ENCODE peak calls at places on chromosomes 12 and 14, in four cellular contexts. C, F, I and V are unnamed samples.
A peak's percentile ranks its signal among the peaks of the same experiment; 100 is the strongest.

GRCh38 chr14:99728231-99728920 is 44.3 kb downstream of the CYP46A1 start:
- DNase-seq in F (no peak), I (no peak), C (no peak), V (no peak)

GRCh38 chr12:66240106-66240820 is 51.2 kb downstream of the IRAK3 start:
- DNase-seq in C (no peak), I (no peak), F (no peak), V (no peak)

GRCh38 chr14:53368714-53369191 is 215.6 kb upstream of the DDHD1 start:
- DNase-seq in F (peak; percentile 82), C (no peak), I (no peak), V (no peak)

GRCh38 chr12:115451785-115452736 is 768.1 kb upstream of the TBX3 start:
- DNase-seq in C (peak; percentile 84), F (no peak), I (no peak), V (peak; percentile 62)

GRCh38 chr14:90851327-90852036 is 35.3 kb upstream of the TTC7B start:
- DNase-seq in F (no peak), I (no peak), C (no peak), V (no peak)

GRCh38 chr14:30223385-30223785 is 295.7 kb upstream of the PRKD1 start:
- DNase-seq in F (peak; percentile 96), C (peak; percentile 98), I (no peak), V (peak; percentile 90)

GRCh38 chr14:90458536-90458935 is 61.7 kb downstream of the CALM1 start:
- DNase-seq in I (no peak), F (no peak), C (peak; percentile 97), V (no peak)

GRCh38 chr14:92728781-92729364 is 19.6 kb downstream of the LGMN start:
- DNase-seq in C (peak; percentile 68), F (peak; percentile 71), I (no peak), V (peak; percentile 19)

GRCh38 chr12:44015333-44015941 is 179.6 kb downstream of the TMEM117 start:
- DNase-seq in C (peak; percentile 86), F (peak; percentile 71), I (peak; percentile 16), V (peak; percentile 30)

GRCh38 chr12:56479625-56480024 is 8.3 kb downstream of the GLS2 start:
- DNase-seq in F (no peak), I (no peak), C (no peak), V (no peak)

GRCh38 chr14:102749833-102750775 is 27.1 kb upstream of the TRAF3 start:
- DNase-seq in C (peak; percentile 95), F (no peak), I (no peak), V (peak; percentile 82)

GRCh38 chr12:9378430-9378835 is 170.2 kb upstream of the PZP start:
- DNase-seq in C (peak; percentile 68), I (peak; percentile 16), F (no peak), V (peak; percentile 69)

GRCh38 chr12:116483959-116484699 is 75.1 kb upstream of the MAP1LC3B2 start:
- DNase-seq in I (no peak), C (no peak), F (no peak), V (no peak)

GRCh38 chr12:76055393-76055792 is 23.8 kb upstream of the PHLDA1 start:
- DNase-seq in C (no peak), I (no peak), F (no peak), V (no peak)

GRCh38 chr14:23385840-23386657 is 9.2 kb downstream of the CMTM5 start:
- DNase-seq in C (no peak), I (no peak), F (no peak), V (peak; percentile 12)

GRCh38 chr14:51424569-51425251 is 184.7 kb downstream of the TMX1 start:
- DNase-seq in I (no peak), C (no peak), F (peak; percentile 89), V (no peak)

GRCh38 chr12:62332598-62332997 is 72.4 kb downstream of the USP15 start:
- DNase-seq in F (peak; percentile 56), C (no peak), I (no peak), V (no peak)

GRCh38 chr12:65787056-65787855 is 37.0 kb upstream of the HMGA2 start:
- DNase-seq in F (no peak), C (no peak), I (no peak), V (no peak)

GRCh38 chr12:67222302-67222701 is 46.9 kb upstream of the CAND1 start:
- DNase-seq in C (peak; percentile 78), I (peak; percentile 22), F (peak; percentile 29), V (peak; percentile 88)

GRCh38 chr14:102464846-102465341 is 44.7 kb downstream of the ANKRD9 start:
- DNase-seq in I (no peak), C (peak; percentile 20), F (no peak), V (peak; percentile 43)

GRCh38 chr14:36367985-36368774 is 47.7 kb upstream of the MBIP start:
- DNase-seq in F (no peak), I (no peak), C (peak; percentile 87), V (peak; percentile 49)

GRCh38 chr12:124147579-124147978 is 147.3 kb upstream of the RFLNA start:
- DNase-seq in C (no peak), F (no peak), I (no peak), V (no peak)

GRCh38 chr14:68306934-68307758 is 485.7 kb downstream of the ZFP36L1 start:
- DNase-seq in C (peak; percentile 97), F (no peak), I (no peak), V (peak; percentile 84)

GRCh38 chr12:57254506-57255280 is 3.7 kb upstream of the STAC3 start:
- DNase-seq in I (no peak), F (no peak), C (no peak), V (no peak)

GRCh38 chr12:49296034-49296835 is 1.3 kb downstream of the PRPH start:
- DNase-seq in F (no peak), I (no peak), C (peak; percentile 77), V (peak; percentile 84)

GRCh38 chr12:30811966-30812365 is 57.2 kb upstream of the CAPRIN2 start:
- DNase-seq in F (no peak), C (peak; percentile 61), I (no peak), V (peak; percentile 15)

GRCh38 chr14:94601961-94602391 is 10.2 kb upstream of the SERPINA3 start:
- DNase-seq in C (no peak), I (no peak), F (peak; percentile 95), V (no peak)

GRCh38 chr14:32193532-32193931 is 8.3 kb upstream of the RNU6-7 start:
- DNase-seq in I (no peak), F (no peak), C (no peak), V (no peak)

GRCh38 chr14:59688224-59689170 is 111.9 kb upstream of the CCDC175 start:
- DNase-seq in I (peak; percentile 39), F (peak; percentile 70), C (peak; percentile 74), V (peak; percentile 16)

GRCh38 chr12:18696971-18697602 is 40.7 kb downstream of the PLCZ1 start:
- DNase-seq in I (no peak), F (peak; percentile 59), C (no peak), V (no peak)

GRCh38 chr14:93084402-93084801 is 31.3 kb downstream of the ITPK1 start:
- DNase-seq in F (no peak), C (no peak), I (no peak), V (no peak)

GRCh38 chr14:96126783-96127271 is 77.8 kb upstream of the BDKRB2 start:
- DNase-seq in I (no peak), C (no peak), F (no peak), V (no peak)

GRCh38 chr14:104138098-104138890 is at the start of gene KIF26A:
- DNase-seq in C (peak; percentile 86), F (no peak), I (no peak), V (no peak)

GRCh38 chr12:83793616-83794015 is 1106.9 kb downstream of the TMTC2 start:
- DNase-seq in C (no peak), F (no peak), I (no peak), V (no peak)